ENCODE peak calls at places on chromosomes 16 and 17, in seven cellular contexts. L is AG04450; W is BE2C; M is CD8-positive, alpha-beta T cell; K is endothelial cell of umbilical vein; J is lower lobe of right lung; U is adrenal gland. E is an unnamed sample. For H3K27me3, the result is how much of the 10 kb centered on the place peaks cover.

GRCh38 chr16:89704281-89704680 is 2.8 kb upstream of the SPATA2L start:
- DNase-seq in M (no peak), J (no peak), K (no peak), U (no peak), W (no peak), L (no peak), E (no peak)

GRCh38 chr17:55549140-55549539 is 37.9 kb upstream of the SMIM36 start:
- DNase-seq in U (no peak), W (peak), J (no peak), K (no peak), L (no peak), M (no peak), E (peak)

GRCh38 chr16:21101631-21102420 is 48.8 kb downstream of the DNAH3 start:
- DNase-seq in U (no peak), J (no peak), W (peak), L (no peak), K (no peak), M (no peak), E (no peak)

GRCh38 chr17:32780721-32781120 is 96.2 kb downstream of the MYO1D start:
- DNase-seq in W (no peak), K (no peak), L (no peak), J (no peak), M (no peak), U (no peak), E (no peak)

GRCh38 chr17:61416211-61416539 is 16.5 kb downstream of the TBX2 start:
- DNase-seq in W (no peak), J (no peak), M (no peak), L (no peak), U (no peak), K (no peak), E (no peak)

GRCh38 chr16:84595052-84595481 is 22.8 kb downstream of the COTL1 start:
- DNase-seq in L (no peak), J (peak), K (no peak), W (no peak), U (no peak), M (peak), E (no peak)

GRCh38 chr16:69839798-69840409 is 77.8 kb downstream of the WWP2 start:
- DNase-seq in K (peak), W (no peak), U (no peak), M (no peak), J (no peak), L (no peak), E (no peak)

GRCh38 chr17:74759941-74760340 is 11.5 kb downstream of the NHERF1 start:
- DNase-seq in K (no peak), J (peak), U (no peak), W (no peak), M (peak), L (no peak), E (peak)

GRCh38 chr16:84498859-84499620 is 5.4 kb downstream of the MEAK7 start:
- DNase-seq in U (no peak), K (no peak), J (no peak), L (no peak), W (no peak), M (no peak), E (peak)

GRCh38 chr16:25834101-25834500 is 142.3 kb downstream of the HS3ST4 start:
- DNase-seq in J (no peak), K (no peak), L (no peak), M (no peak), U (no peak), W (no peak), E (no peak)

GRCh38 chr17:49582789-49583188 is 7.1 kb downstream of the NXPH3 start:
- DNase-seq in W (no peak), L (no peak), U (peak), M (no peak), K (no peak), J (no peak), E (peak)

GRCh38 chr17:49741009-49741691 is 22.8 kb downstream of the FAM117A start:
- DNase-seq in J (no peak), U (no peak), L (no peak), W (no peak), M (no peak), K (no peak), E (peak)

GRCh38 chr16:3096362-3096761 is 2.7 kb downstream of the ZSCAN10 start:
- DNase-seq in K (no peak), M (no peak), W (no peak), L (no peak), U (no peak), J (no peak), E (no peak)

GRCh38 chr16:85386467-85387170 is 226.5 kb upstream of the GSE1 start:
- DNase-seq in J (peak), L (no peak), M (no peak), U (no peak), W (peak), K (no peak), E (no peak)

DNA sequence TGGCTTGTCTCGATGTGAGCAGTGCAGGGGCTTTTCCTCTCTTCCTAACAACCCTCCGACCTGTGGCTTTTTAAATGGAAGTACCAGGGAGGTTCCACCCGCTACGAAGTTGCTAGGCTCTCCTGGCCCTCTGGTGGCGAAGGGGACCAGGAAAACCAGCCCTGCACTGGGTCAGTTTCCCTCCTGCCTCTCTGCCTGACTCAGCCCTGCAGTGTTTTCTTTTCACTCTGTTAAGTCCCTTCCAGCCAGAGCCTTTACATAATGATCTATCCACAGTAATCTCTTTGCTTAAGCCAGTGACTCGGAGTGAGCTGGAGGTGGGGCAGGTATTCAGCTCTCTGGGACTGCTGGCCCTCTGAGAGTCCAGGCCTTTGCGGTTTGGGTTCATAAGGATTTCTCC is 331.3 kb upstream of the EEF2KMT start:
- DNase-seq in M (no peak), L (no peak), U (no peak), W (peak), K (no peak), J (no peak), E (no peak)
- TF ChIP-seq CTCF in M (no peak), L (no peak), U (no peak), W (peak), K (no peak), J (no peak), E (no peak)

GRCh38 chr17:16003841-16004240 is 4.2 kb downstream of the TTC19 start:
- DNase-seq in M (no peak), K (peak), J (no peak), U (no peak), W (no peak), L (no peak), E (no peak)
- H3K4me3 ChIP-seq in M (no peak), K (no peak), J (no peak), U (no peak), W (no peak), L (no peak), E (no peak)

GRCh38 chr17:79702550-79703236 is 28.1 kb upstream of the ENPP7 start:
- DNase-seq in J (no peak), W (no peak), L (no peak), U (no peak), K (no peak), M (no peak), E (no peak)
- H3K27me3 ChIP-seq in J (under half), W (under half), L (under half), U (under half), K (under half), M (under half), E (under half)

GRCh38 chr17:78823282-78824046 is 17.1 kb downstream of the USP36 start:
- DNase-seq in L (no peak), J (no peak), U (no peak), K (no peak), W (no peak), M (no peak), E (no peak)
- TF ChIP-seq CTCF in L (peak), J (no peak), U (no peak), K (no peak), W (peak), M (no peak), E (peak)

GRCh38 chr16:57374067-57374534 is 1.8 kb downstream of the CX3CL1 start:
- DNase-seq in K (no peak), M (no peak), L (no peak), W (no peak), U (no peak), J (no peak), E (peak)
- H3K4me3 ChIP-seq in K (no peak), M (no peak), L (no peak), W (peak), U (no peak), J (peak), E (no peak)

GRCh38 chr17:73731733-73732132 is 87.5 kb upstream of the SDK2 start:
- DNase-seq in U (no peak), J (no peak), K (no peak), L (no peak), W (no peak), M (no peak), E (no peak)

GRCh38 chr17:73724341-73724740 is 80.1 kb upstream of the SDK2 start:
- DNase-seq in J (no peak), M (no peak), K (no peak), W (no peak), U (no peak), L (no peak), E (no peak)

GRCh38 chr17:73729101-73729500 is 84.9 kb upstream of the SDK2 start:
- DNase-seq in K (no peak), M (no peak), U (no peak), L (no peak), W (no peak), J (no peak), E (no peak)

GRCh38 chr17:73725794-73726193 is 81.5 kb upstream of the SDK2 start:
- DNase-seq in W (no peak), J (no peak), K (no peak), L (no peak), M (no peak), U (no peak), E (no peak)

DNA sequence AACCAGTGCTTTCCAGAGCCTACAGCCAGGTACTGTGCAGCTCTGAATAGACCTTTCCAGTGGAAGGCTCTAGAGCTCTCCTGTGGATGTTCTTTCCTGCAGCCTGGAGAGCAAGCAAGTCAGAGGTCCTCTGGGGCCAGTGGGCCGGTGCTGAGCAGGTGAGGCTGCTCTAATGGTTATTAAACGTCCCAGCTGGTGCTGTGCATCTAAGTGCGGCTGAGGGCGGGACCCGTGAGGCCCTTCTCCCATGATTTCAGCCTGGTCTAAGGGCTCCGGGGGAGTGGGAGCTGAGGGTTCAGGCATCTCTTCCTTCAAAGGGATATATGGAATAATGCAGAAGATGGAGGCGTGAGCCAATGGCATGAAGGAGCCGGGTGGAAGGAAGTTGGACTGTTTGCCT is 83.7 kb upstream of the SDK2 start:
- DNase-seq in J (no peak), U (no peak), K (no peak), M (no peak), W (no peak), L (no peak), E (no peak)
- H3K27me3 ChIP-seq in J (under half), U (under half), K (under half), M (under half), W (under half), L (under half), E (under half)

GRCh38 chr17:9859781-9860180 is 34.1 kb downstream of the GLP2R start:
- DNase-seq in L (no peak), U (no peak), J (no peak), W (no peak), K (no peak), M (no peak), E (no peak)

GRCh38 chr17:9850151-9850550 is 24.4 kb downstream of the GLP2R start:
- DNase-seq in J (no peak), U (no peak), M (no peak), W (no peak), K (no peak), L (no peak), E (no peak)

GRCh38 chr17:9854255-9854654 is 28.5 kb downstream of the GLP2R start:
- DNase-seq in W (no peak), M (no peak), L (no peak), J (no peak), K (no peak), U (no peak), E (no peak)
- TF ChIP-seq CTCF in W (no peak), M (no peak), L (no peak), J (no peak), K (no peak), U (no peak), E (no peak)